ENCODE peak calls at places on chromosomes 3 and 15, in seven cellular contexts. One of them, this sample, is unnamed. For H3K9me3, the result is how much of the 10 kb centered on the place peaks cover.

GRCh38 chr15:34341922-34342736 is 807 bp downstream of the NOP10 start:
- DNase-seq in tibial nerve: no peak
- DNase-seq in transverse colon: no peak
- DNase-seq in ovary: no peak
- DNase-seq in HepG2: no peak
- DNase-seq in stomach: no peak
- DNase-seq in A549: no peak
- DNase-seq in this sample: no peak

GRCh38 chr15:90286678-90287077 is 21.2 kb downstream of the NGRN start:
- DNase-seq in tibial nerve: no peak
- DNase-seq in transverse colon: no peak
- DNase-seq in ovary: no peak
- DNase-seq in HepG2: peak
- DNase-seq in stomach: no peak
- DNase-seq in A549: peak
- DNase-seq in this sample: peak

GRCh38 chr3:38165722-38166387 is 518 bp downstream of the OXSR1 start:
- DNase-seq in tibial nerve: peak
- DNase-seq in transverse colon: no peak
- DNase-seq in ovary: peak
- DNase-seq in HepG2: peak
- DNase-seq in stomach: no peak
- DNase-seq in A549: peak
- DNase-seq in this sample: no peak

GRCh38 chr3:140580746-140581145 is 97.1 kb upstream of the TRIM42 start:
- DNase-seq in tibial nerve: no peak
- DNase-seq in transverse colon: no peak
- DNase-seq in ovary: no peak
- DNase-seq in HepG2: no peak
- DNase-seq in stomach: no peak
- DNase-seq in A549: no peak
- DNase-seq in this sample: no peak

GRCh38 chr3:107892960-107893359 is 197.9 kb downstream of the CD47 start:
- DNase-seq in tibial nerve: no peak
- DNase-seq in transverse colon: no peak
- DNase-seq in ovary: no peak
- DNase-seq in HepG2: no peak
- DNase-seq in stomach: no peak
- DNase-seq in A549: no peak
- DNase-seq in this sample: no peak

GRCh38 chr3:13786811-13787210 is 93.1 kb downstream of the WNT7A start:
- DNase-seq in tibial nerve: no peak
- DNase-seq in transverse colon: no peak
- DNase-seq in ovary: no peak
- DNase-seq in HepG2: no peak
- DNase-seq in stomach: no peak
- DNase-seq in A549: no peak
- DNase-seq in this sample: no peak

GRCh38 chr3:123745184-123745855 is 138.8 kb downstream of the MYLK start:
- DNase-seq in tibial nerve: no peak
- DNase-seq in transverse colon: no peak
- DNase-seq in ovary: no peak
- DNase-seq in HepG2: peak
- DNase-seq in stomach: no peak
- DNase-seq in A549: no peak
- DNase-seq in this sample: no peak

GRCh38 chr15:31598620-31599019 is 272.0 kb downstream of the KLF13 start:
- DNase-seq in tibial nerve: no peak
- DNase-seq in transverse colon: peak
- DNase-seq in ovary: no peak
- DNase-seq in HepG2: peak
- DNase-seq in stomach: no peak
- DNase-seq in A549: no peak
- DNase-seq in this sample: no peak

GRCh38 chr15:22811640-22812039 is 25.2 kb downstream of the NIPA1 start:
- DNase-seq in tibial nerve: no peak
- DNase-seq in transverse colon: peak
- DNase-seq in ovary: no peak
- DNase-seq in HepG2: peak
- DNase-seq in stomach: peak
- DNase-seq in A549: peak
- DNase-seq in this sample: no peak

GRCh38 chr3:120404876-120405275 is 45.9 kb downstream of the FSTL1 start:
- DNase-seq in tibial nerve: no peak
- DNase-seq in transverse colon: no peak
- DNase-seq in ovary: no peak
- DNase-seq in HepG2: no peak
- DNase-seq in stomach: no peak
- DNase-seq in A549: no peak
- DNase-seq in this sample: no peak

GRCh38 chr3:170593634-170594033 is 7.8 kb upstream of the SLC7A14 start:
- DNase-seq in tibial nerve: no peak
- DNase-seq in transverse colon: no peak
- DNase-seq in ovary: no peak
- DNase-seq in HepG2: no peak
- DNase-seq in stomach: no peak
- DNase-seq in A549: no peak
- DNase-seq in this sample: no peak

GRCh38 chr15:96352594-96353377 is 22.3 kb downstream of the NR2F2 start:
- DNase-seq in tibial nerve: no peak
- DNase-seq in transverse colon: no peak
- DNase-seq in ovary: peak
- DNase-seq in HepG2: no peak
- DNase-seq in stomach: no peak
- DNase-seq in A549: no peak
- DNase-seq in this sample: no peak

GRCh38 chr15:94300612-94301011 is 69.3 kb downstream of the MCTP2 start:
- DNase-seq in tibial nerve: no peak
- DNase-seq in transverse colon: no peak
- DNase-seq in ovary: no peak
- DNase-seq in HepG2: no peak
- DNase-seq in stomach: no peak
- DNase-seq in A549: no peak
- DNase-seq in this sample: no peak

GRCh38 chr3:98733055-98733777 is 29.9 kb upstream of the ST3GAL6 start:
- DNase-seq in tibial nerve: no peak
- DNase-seq in transverse colon: peak
- DNase-seq in ovary: no peak
- DNase-seq in HepG2: peak
- DNase-seq in stomach: peak
- DNase-seq in A549: peak
- DNase-seq in this sample: no peak

GRCh38 chr3:195154111-195154791 is 116.7 kb downstream of the XXYLT1 start:
- DNase-seq in tibial nerve: no peak
- DNase-seq in transverse colon: no peak
- DNase-seq in ovary: peak
- DNase-seq in HepG2: no peak
- DNase-seq in stomach: no peak
- DNase-seq in A549: no peak
- DNase-seq in this sample: no peak

GRCh38 chr3:176796371-176796770 is 400.9 kb downstream of the TBL1XR1 start:
- DNase-seq in tibial nerve: no peak
- DNase-seq in transverse colon: no peak
- DNase-seq in ovary: no peak
- DNase-seq in HepG2: no peak
- DNase-seq in stomach: no peak
- DNase-seq in A549: no peak
- DNase-seq in this sample: no peak

GRCh38 chr15:89333959-89334509 is 590 bp downstream of the POLG start:
- DNase-seq in tibial nerve: no peak
- DNase-seq in transverse colon: no peak
- DNase-seq in ovary: no peak
- DNase-seq in HepG2: no peak
- DNase-seq in stomach: no peak
- DNase-seq in A549: no peak
- DNase-seq in this sample: no peak

GRCh38 chr3:55180161-55180560 is 252.3 kb upstream of the LRTM1 start:
- DNase-seq in tibial nerve: no peak
- DNase-seq in transverse colon: no peak
- DNase-seq in ovary: no peak
- DNase-seq in HepG2: no peak
- DNase-seq in stomach: no peak
- DNase-seq in A549: no peak
- DNase-seq in this sample: no peak

GRCh38 chr3:121075191-121075590 is 167.2 kb downstream of the STXBP5L start:
- DNase-seq in tibial nerve: no peak
- DNase-seq in transverse colon: no peak
- DNase-seq in ovary: no peak
- DNase-seq in HepG2: no peak
- DNase-seq in stomach: no peak
- DNase-seq in A549: no peak
- DNase-seq in this sample: no peak

DNA sequence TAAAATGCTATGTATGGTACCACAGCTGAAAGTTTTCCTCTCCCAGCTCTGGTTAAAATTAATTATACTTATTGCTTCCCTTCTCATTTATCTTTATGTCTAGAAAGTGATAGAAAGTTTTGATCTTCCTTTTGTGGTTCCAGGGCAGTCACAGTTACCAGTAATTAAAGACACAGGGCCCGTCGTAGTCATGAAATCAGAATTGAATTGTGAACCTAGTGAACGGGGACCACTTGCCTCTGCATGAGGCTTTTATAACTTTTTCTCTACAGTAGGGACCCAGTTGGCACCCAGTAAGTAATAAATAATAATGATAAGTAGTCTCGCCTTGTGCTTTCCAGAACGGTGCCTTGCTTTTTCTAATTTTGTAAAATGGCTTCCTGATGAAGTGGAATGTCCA is 231.7 kb upstream of the SATB1 start:
- DNase-seq in tibial nerve: no peak
- DNase-seq in transverse colon: no peak
- DNase-seq in ovary: no peak
- DNase-seq in HepG2: no peak
- DNase-seq in stomach: no peak
- DNase-seq in A549: no peak
- DNase-seq in this sample: no peak
- H3K9me3 ChIP-seq in tibial nerve: under half
- H3K9me3 ChIP-seq in transverse colon: under half
- H3K9me3 ChIP-seq in ovary: under half
- H3K9me3 ChIP-seq in HepG2: under half
- H3K9me3 ChIP-seq in stomach: under half
- H3K9me3 ChIP-seq in A549: under half
- H3K9me3 ChIP-seq in this sample: under half

GRCh38 chr3:43728947-43729346 is 38.2 kb downstream of the ABHD5 start:
- DNase-seq in tibial nerve: no peak
- DNase-seq in transverse colon: no peak
- DNase-seq in ovary: no peak
- DNase-seq in HepG2: no peak
- DNase-seq in stomach: no peak
- DNase-seq in A549: no peak
- DNase-seq in this sample: no peak

GRCh38 chr3:43728476-43728875 is 37.7 kb downstream of the ABHD5 start:
- DNase-seq in tibial nerve: no peak
- DNase-seq in transverse colon: no peak
- DNase-seq in ovary: no peak
- DNase-seq in HepG2: no peak
- DNase-seq in stomach: no peak
- DNase-seq in A549: no peak
- DNase-seq in this sample: no peak

GRCh38 chr3:43729707-43730399 is 39.1 kb downstream of the ABHD5 start:
- DNase-seq in tibial nerve: no peak
- DNase-seq in transverse colon: peak
- DNase-seq in ovary: no peak
- DNase-seq in HepG2: no peak
- DNase-seq in stomach: peak
- DNase-seq in A549: no peak
- DNase-seq in this sample: peak

GRCh38 chr3:43726511-43726910 is 35.8 kb downstream of the ABHD5 start:
- DNase-seq in tibial nerve: no peak
- DNase-seq in transverse colon: no peak
- DNase-seq in ovary: no peak
- DNase-seq in HepG2: no peak
- DNase-seq in stomach: no peak
- DNase-seq in A549: no peak
- DNase-seq in this sample: no peak

GRCh38 chr3:43727930-43728329 is 37.2 kb downstream of the ABHD5 start:
- DNase-seq in tibial nerve: no peak
- DNase-seq in transverse colon: no peak
- DNase-seq in ovary: no peak
- DNase-seq in HepG2: no peak
- DNase-seq in stomach: no peak
- DNase-seq in A549: no peak
- DNase-seq in this sample: no peak
- TF ChIP-seq EP300 in tibial nerve: no peak
- TF ChIP-seq EP300 in transverse colon: no peak
- TF ChIP-seq EP300 in ovary: no peak
- TF ChIP-seq EP300 in HepG2: no peak
- TF ChIP-seq EP300 in stomach: no peak
- TF ChIP-seq EP300 in A549: no peak
- TF ChIP-seq EP300 in this sample: no peak

DNA sequence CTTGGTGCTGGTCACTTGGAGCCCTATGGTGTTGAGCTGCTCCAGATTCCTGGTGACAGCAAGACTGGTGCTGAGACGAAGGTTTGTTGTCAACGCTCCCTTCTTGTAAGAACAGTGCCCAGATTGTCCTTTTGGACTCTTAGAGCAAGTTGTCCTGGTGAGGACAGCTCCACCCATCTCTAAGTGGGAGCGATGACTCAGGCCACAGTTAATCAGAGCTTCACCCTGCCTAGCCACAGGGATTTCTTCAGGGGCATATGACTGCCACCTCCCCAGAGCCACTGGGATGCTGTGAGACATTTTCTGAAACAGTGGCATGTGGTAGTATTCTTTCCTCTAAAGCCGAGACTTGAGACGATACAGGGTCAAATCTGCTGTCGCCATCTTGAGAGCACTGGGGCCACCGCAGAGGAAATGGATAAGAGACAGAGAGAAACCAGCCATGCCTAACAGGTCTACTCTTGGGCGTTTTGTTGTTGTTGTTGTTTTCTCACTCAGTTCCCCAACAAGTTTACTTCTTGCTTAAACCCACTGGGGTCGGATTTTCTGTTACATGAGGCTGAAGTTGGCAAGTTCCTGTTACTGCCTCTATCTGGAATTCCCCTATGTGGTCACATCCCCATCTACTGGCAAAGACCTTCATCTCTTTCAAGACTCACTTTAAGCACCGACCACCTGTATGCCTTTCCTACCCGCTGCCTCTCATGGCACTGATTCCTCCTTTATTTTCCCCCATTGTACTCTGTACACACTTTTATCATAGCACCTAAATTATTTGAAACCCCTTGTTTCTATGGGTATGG is 16.0 kb upstream of the PCOLCE2 start:
- DNase-seq in tibial nerve: no peak
- DNase-seq in transverse colon: peak
- DNase-seq in ovary: no peak
- DNase-seq in HepG2: peak
- DNase-seq in stomach: peak
- DNase-seq in A549: no peak
- DNase-seq in this sample: no peak
- H3K27ac ChIP-seq in tibial nerve: no peak
- H3K27ac ChIP-seq in transverse colon: no peak
- H3K27ac ChIP-seq in ovary: no peak
- H3K27ac ChIP-seq in HepG2: no peak
- H3K27ac ChIP-seq in stomach: no peak
- H3K27ac ChIP-seq in A549: peak
- H3K27ac ChIP-seq in this sample: no peak

DNA sequence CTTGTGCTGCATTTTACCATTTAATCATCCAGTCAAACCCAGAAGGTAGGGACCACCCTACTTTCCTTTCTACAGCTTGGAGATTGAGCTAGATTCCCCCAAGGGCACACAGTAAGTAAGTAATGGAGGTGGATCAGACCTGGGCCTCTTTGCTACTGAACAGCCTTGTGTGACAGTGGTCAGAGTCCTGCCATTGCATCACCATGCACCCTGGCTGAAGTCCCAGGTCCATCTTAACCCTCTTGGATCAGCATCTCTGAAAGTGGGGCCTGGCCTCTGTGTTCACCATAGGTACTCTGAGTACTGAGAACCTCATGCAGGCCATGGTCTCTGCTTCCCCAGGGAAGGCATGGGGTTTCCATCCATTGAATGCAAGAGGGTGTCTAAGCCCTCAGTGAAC is 34.5 kb upstream of the ATP10A start:
- DNase-seq in tibial nerve: no peak
- DNase-seq in transverse colon: no peak
- DNase-seq in ovary: no peak
- DNase-seq in HepG2: no peak
- DNase-seq in stomach: no peak
- DNase-seq in A549: no peak
- DNase-seq in this sample: no peak
- H3K9me3 ChIP-seq in tibial nerve: under half
- H3K9me3 ChIP-seq in transverse colon: under half
- H3K9me3 ChIP-seq in ovary: under half
- H3K9me3 ChIP-seq in HepG2: under half
- H3K9me3 ChIP-seq in stomach: under half
- H3K9me3 ChIP-seq in A549: under half
- H3K9me3 ChIP-seq in this sample: under half

This sample was measured in esophagus muscularis mucosa.